ENCODE peak calls at places on chromosomes 4 and X, in eight cellular contexts. Z is OCI-LY7, E is fibroblast of lung, K is neural progenitor cell, B is IMR-90, H is astrocyte, I is mammary epithelial cell, O is osteoblast. G is an unnamed sample. For H3K4me1, the result is how much of the 10 kb centered on the place peaks cover.

GRCh38 chrX:72314881-72315280 is 9.2 kb upstream of the CITED1 start:
- DNase-seq in Z (peak), E (no peak), K (no peak), B (no peak), H (no peak), I (no peak), O (peak), G (no peak)

GRCh38 chr4:71538528-71538927 is 199.7 kb downstream of the SLC4A4 start:
- DNase-seq in Z (no peak), E (no peak), K (no peak), B (no peak), H (no peak), I (no peak), O (no peak), G (no peak)

GRCh38 chrX:103398321-103398937 is 22.1 kb downstream of the BEX3 start:
- DNase-seq in Z (no peak), E (peak), K (no peak), B (peak), H (peak), I (peak), O (peak), G (no peak)

GRCh38 chr4:153788419-153789276 is at the start of gene SFRP2:
- DNase-seq in Z (no peak), E (no peak), K (peak), B (no peak), H (no peak), I (no peak), O (peak), G (no peak)

GRCh38 chr4:145878501-145879435 is 59.9 kb downstream of the ZNF827 start:
- DNase-seq in Z (no peak), E (peak), K (no peak), B (peak), H (peak), I (peak), O (peak), G (no peak)

GRCh38 chrX:41412261-41413167 is 34.6 kb upstream of the NYX start:
- DNase-seq in Z (no peak), E (no peak), K (no peak), B (no peak), H (no peak), I (no peak), O (no peak), G (no peak)

GRCh38 chrX:46913710-46914109 is 1.5 kb downstream of the JADE3 start:
- DNase-seq in Z (no peak), E (peak), K (peak), B (peak), H (no peak), I (peak), O (peak), G (no peak)

GRCh38 chr4:185203380-185204237 is at the start of gene CFAP97:
- DNase-seq in Z (peak), E (peak), K (peak), B (peak), H (peak), I (peak), O (peak), G (no peak)

GRCh38 chrX:110381216-110381615 is 22.6 kb downstream of the RTL9 start:
- DNase-seq in Z (no peak), E (peak), K (no peak), B (peak), H (peak), I (peak), O (no peak), G (no peak)

GRCh38 chrX:135923353-135923752 is 29.8 kb downstream of the SAGE1 start:
- DNase-seq in Z (peak), E (no peak), K (peak), B (no peak), H (no peak), I (no peak), O (no peak), G (no peak)
- TF ChIP-seq CTCF in Z (peak), E (no peak), K (peak), B (no peak), H (no peak), I (peak), O (peak), G (peak)

GRCh38 chr4:6695660-6696581 is 2.2 kb downstream of the S100P start:
- DNase-seq in Z (no peak), E (no peak), K (no peak), B (peak), H (no peak), I (peak), O (peak), G (no peak)
- H3K4me1 ChIP-seq in Z (under half), E (under half), K (under half), B (under half), H (under half), I (under half), O (under half), G (under half)

GRCh38 chr4:99159699-99160098 is 15.6 kb upstream of the ADH4 start:
- DNase-seq in Z (no peak), E (no peak), K (no peak), B (no peak), H (no peak), I (no peak), O (no peak), G (no peak)
- H2AFZ ChIP-seq in Z (no peak), E (no peak), K (no peak), B (no peak), H (no peak), I (no peak), O (no peak), G (no peak)

GRCh38 chr4:121519236-121519838 is 138.5 kb upstream of the QRFPR start:
- DNase-seq in Z (no peak), E (no peak), K (no peak), B (no peak), H (no peak), I (no peak), O (no peak), G (no peak)

GRCh38 chr4:121510260-121510942 is 129.6 kb upstream of the QRFPR start:
- DNase-seq in Z (no peak), E (no peak), K (no peak), B (no peak), H (no peak), I (no peak), O (no peak), G (no peak)

DNA sequence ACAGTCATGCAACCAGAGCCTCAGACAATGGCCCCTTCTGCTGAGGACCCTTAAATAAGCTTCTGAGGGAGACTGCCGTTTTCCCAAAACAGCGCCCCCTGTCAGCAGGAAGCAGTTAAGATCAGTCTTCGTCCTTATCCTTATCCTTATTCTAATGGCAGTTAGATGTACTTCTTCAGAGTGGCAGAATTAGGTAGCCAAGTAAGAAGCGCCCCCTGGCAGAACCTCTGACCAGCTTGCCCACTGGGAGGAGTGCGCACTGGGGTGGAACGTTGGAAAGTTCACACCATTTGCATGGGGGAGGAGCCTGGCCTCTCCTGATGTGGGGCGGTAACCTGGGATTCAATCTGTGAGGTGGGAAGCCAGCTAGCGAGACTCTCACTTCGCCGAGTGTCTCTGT is 133.6 kb upstream of the QRFPR start:
- DNase-seq in Z (no peak), E (no peak), K (peak), B (no peak), H (no peak), I (no peak), O (no peak), G (no peak)
- TF ChIP-seq CTCF in Z (peak), E (no peak), K (peak), B (no peak), H (no peak), I (no peak), O (no peak), G (no peak)

GRCh38 chr4:7820031-7820825 is 119.4 kb downstream of the AFAP1 start:
- DNase-seq in Z (no peak), E (no peak), K (no peak), B (no peak), H (no peak), I (no peak), O (no peak), G (no peak)

GRCh38 chr4:7817877-7818675 is 121.6 kb downstream of the AFAP1 start:
- DNase-seq in Z (no peak), E (peak), K (no peak), B (peak), H (peak), I (no peak), O (no peak), G (no peak)

GRCh38 chr4:7821245-7822165 is 118.2 kb downstream of the AFAP1 start:
- DNase-seq in Z (no peak), E (no peak), K (no peak), B (no peak), H (no peak), I (no peak), O (no peak), G (no peak)

GRCh38 chr4:7818676-7819041 is 121.0 kb downstream of the AFAP1 start:
- DNase-seq in Z (no peak), E (peak), K (no peak), B (no peak), H (peak), I (no peak), O (no peak), G (no peak)

GRCh38 chr4:7819446-7819845 is 120.2 kb downstream of the AFAP1 start:
- DNase-seq in Z (no peak), E (no peak), K (no peak), B (no peak), H (no peak), I (no peak), O (no peak), G (no peak)
- H3K4me1 ChIP-seq in Z (under half), E (under half), K (under half), B (under half), H (half or more), I (under half), O (half or more), G (under half)

G was measured in keratinocyte.